ENCODE peak calls at places on chromosomes 1 and 21, in five cellular contexts. One of them, this sample, is unnamed.

GRCh38 chr1:119829636-119830035 is 18.4 kb upstream of the REG4 start:
- DNase-seq in cardiac muscle cell: no peak
- DNase-seq in endothelial cell: no peak
- DNase-seq in spleen: no peak
- DNase-seq in tibial nerve: no peak
- DNase-seq in this sample: no peak

GRCh38 chr1:45843474-45843905 is 40.1 kb downstream of the MAST2 start:
- DNase-seq in endothelial cell: no peak
- DNase-seq in spleen: no peak
- DNase-seq in cardiac muscle cell: peak
- DNase-seq in tibial nerve: no peak
- DNase-seq in this sample: no peak

GRCh38 chr1:25773441-25774125 is 26.4 kb upstream of the SELENON start:
- DNase-seq in tibial nerve: no peak
- DNase-seq in endothelial cell: no peak
- DNase-seq in cardiac muscle cell: no peak
- DNase-seq in spleen: no peak
- DNase-seq in this sample: no peak

GRCh38 chr21:42309753-42310213 is 5.4 kb downstream of the TFF3 start:
- DNase-seq in cardiac muscle cell: peak
- DNase-seq in spleen: peak
- DNase-seq in endothelial cell: peak
- DNase-seq in tibial nerve: no peak
- DNase-seq in this sample: no peak

GRCh38 chr1:32159189-32159588 is 20.3 kb upstream of the TXLNA start:
- DNase-seq in endothelial cell: no peak
- DNase-seq in tibial nerve: no peak
- DNase-seq in cardiac muscle cell: no peak
- DNase-seq in spleen: no peak
- DNase-seq in this sample: no peak

GRCh38 chr1:246728311-246728710 is 4.1 kb downstream of the SCCPDH start:
- DNase-seq in cardiac muscle cell: no peak
- DNase-seq in spleen: no peak
- DNase-seq in endothelial cell: no peak
- DNase-seq in tibial nerve: no peak
- DNase-seq in this sample: no peak

GRCh38 chr1:30746212-30747027 is 11.2 kb downstream of the LAPTM5 start:
- DNase-seq in cardiac muscle cell: no peak
- DNase-seq in spleen: peak
- DNase-seq in endothelial cell: no peak
- DNase-seq in tibial nerve: no peak
- DNase-seq in this sample: no peak

GRCh38 chr1:16013220-16013907 is 4.5 kb downstream of the HSPB7 start:
- DNase-seq in cardiac muscle cell: peak
- DNase-seq in tibial nerve: no peak
- DNase-seq in endothelial cell: no peak
- DNase-seq in spleen: no peak
- DNase-seq in this sample: peak

GRCh38 chr1:66575739-66576138 is 41.8 kb downstream of the SGIP1 start:
- DNase-seq in spleen: no peak
- DNase-seq in cardiac muscle cell: peak
- DNase-seq in endothelial cell: no peak
- DNase-seq in tibial nerve: no peak
- DNase-seq in this sample: no peak

GRCh38 chr1:98325646-98326441 is 335.7 kb upstream of the SNX7 start:
- DNase-seq in tibial nerve: peak
- DNase-seq in spleen: no peak
- DNase-seq in cardiac muscle cell: peak
- DNase-seq in endothelial cell: no peak
- DNase-seq in this sample: peak

GRCh38 chr1:79744746-79745145 is 738.2 kb upstream of the ADGRL4 start:
- DNase-seq in tibial nerve: no peak
- DNase-seq in cardiac muscle cell: no peak
- DNase-seq in spleen: no peak
- DNase-seq in endothelial cell: no peak
- DNase-seq in this sample: no peak

GRCh38 chr1:77060000-77060399 is 159.2 kb downstream of the PIGK start:
- DNase-seq in spleen: no peak
- DNase-seq in endothelial cell: peak
- DNase-seq in tibial nerve: no peak
- DNase-seq in cardiac muscle cell: no peak
- DNase-seq in this sample: no peak

GRCh38 chr1:222073307-222073995 is 331.6 kb upstream of the DUSP10 start:
- DNase-seq in tibial nerve: no peak
- DNase-seq in cardiac muscle cell: peak
- DNase-seq in endothelial cell: no peak
- DNase-seq in spleen: no peak
- DNase-seq in this sample: no peak

GRCh38 chr1:49136738-49137251 is 360.1 kb upstream of the BEND5 start:
- DNase-seq in tibial nerve: no peak
- DNase-seq in endothelial cell: no peak
- DNase-seq in cardiac muscle cell: no peak
- DNase-seq in spleen: no peak
- DNase-seq in this sample: no peak

GRCh38 chr1:10795305-10796021 is 983 bp downstream of the CASZ1 start:
- DNase-seq in spleen: no peak
- DNase-seq in cardiac muscle cell: no peak
- DNase-seq in tibial nerve: no peak
- DNase-seq in endothelial cell: peak
- DNase-seq in this sample: no peak

GRCh38 chr1:107198581-107198980 is 57.7 kb downstream of the NTNG1 start:
- DNase-seq in spleen: no peak
- DNase-seq in endothelial cell: no peak
- DNase-seq in tibial nerve: no peak
- DNase-seq in cardiac muscle cell: no peak
- DNase-seq in this sample: no peak

GRCh38 chr1:116981521-116982037 is 20.0 kb upstream of the CD101 start:
- DNase-seq in cardiac muscle cell: no peak
- DNase-seq in spleen: no peak
- DNase-seq in endothelial cell: no peak
- DNase-seq in tibial nerve: no peak
- DNase-seq in this sample: no peak

GRCh38 chr21:20943476-20944085 is 54.6 kb upstream of the NCAM2 start:
- DNase-seq in endothelial cell: no peak
- DNase-seq in spleen: no peak
- DNase-seq in tibial nerve: no peak
- DNase-seq in cardiac muscle cell: no peak
- DNase-seq in this sample: no peak

GRCh38 chr1:147264158-147264768 is 21.8 kb downstream of the CHD1L start:
- DNase-seq in tibial nerve: no peak
- DNase-seq in endothelial cell: no peak
- DNase-seq in spleen: no peak
- DNase-seq in cardiac muscle cell: peak
- DNase-seq in this sample: no peak

GRCh38 chr1:111976842-111977241 is 12.6 kb downstream of the KCND3 start:
- DNase-seq in spleen: no peak
- DNase-seq in cardiac muscle cell: no peak
- DNase-seq in tibial nerve: no peak
- DNase-seq in endothelial cell: no peak
- DNase-seq in this sample: no peak

GRCh38 chr1:197063212-197063611 is 3.8 kb downstream of the F13B start:
- DNase-seq in tibial nerve: no peak
- DNase-seq in endothelial cell: no peak
- DNase-seq in cardiac muscle cell: peak
- DNase-seq in spleen: no peak
- DNase-seq in this sample: no peak

DNA sequence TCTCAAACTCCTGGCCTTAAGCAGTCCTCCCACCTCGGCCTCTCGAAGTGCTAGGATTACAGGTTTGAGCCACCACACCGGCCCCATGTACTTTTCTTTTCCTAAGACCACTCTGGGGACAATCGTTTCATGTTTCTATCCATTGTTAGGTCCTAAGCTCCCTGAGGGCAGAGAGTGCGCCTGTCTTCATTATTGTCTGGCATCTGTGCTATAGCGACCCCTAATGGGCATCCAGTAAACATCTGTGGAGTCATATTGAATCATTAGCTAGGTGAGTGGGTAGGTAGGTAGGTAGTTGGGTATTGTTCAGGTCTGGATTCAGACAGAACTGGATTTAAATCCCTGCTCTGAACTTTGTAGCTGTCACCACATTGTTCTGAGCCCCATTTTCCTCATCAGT is 66.1 kb downstream of the TMEM53 start:
- DNase-seq in cardiac muscle cell: no peak
- DNase-seq in spleen: no peak
- DNase-seq in tibial nerve: no peak
- DNase-seq in endothelial cell: no peak
- DNase-seq in this sample: no peak
- TF ChIP-seq CTCF in cardiac muscle cell: peak
- TF ChIP-seq CTCF in spleen: no peak
- TF ChIP-seq CTCF in tibial nerve: no peak
- TF ChIP-seq CTCF in endothelial cell: no peak
- TF ChIP-seq CTCF in this sample: peak

GRCh38 chr1:153626477-153626928 is 802 bp downstream of the S100A13 start:
- DNase-seq in tibial nerve: no peak
- DNase-seq in spleen: no peak
- DNase-seq in endothelial cell: no peak
- DNase-seq in cardiac muscle cell: no peak
- DNase-seq in this sample: peak

GRCh38 chr1:153626929-153627796 is at the start of gene S100A13:
- DNase-seq in tibial nerve: peak
- DNase-seq in endothelial cell: peak
- DNase-seq in cardiac muscle cell: peak
- DNase-seq in spleen: peak
- DNase-seq in this sample: peak

GRCh38 chr1:153629343-153629665 is 1.1 kb downstream of the S100A1 start:
- DNase-seq in cardiac muscle cell: no peak
- DNase-seq in tibial nerve: no peak
- DNase-seq in spleen: no peak
- DNase-seq in endothelial cell: no peak
- DNase-seq in this sample: peak

GRCh38 chr1:153628638-153629342 is 556 bp downstream of the S100A1 start:
- DNase-seq in spleen: no peak
- DNase-seq in tibial nerve: no peak
- DNase-seq in endothelial cell: no peak
- DNase-seq in cardiac muscle cell: no peak
- DNase-seq in this sample: peak

DNA sequence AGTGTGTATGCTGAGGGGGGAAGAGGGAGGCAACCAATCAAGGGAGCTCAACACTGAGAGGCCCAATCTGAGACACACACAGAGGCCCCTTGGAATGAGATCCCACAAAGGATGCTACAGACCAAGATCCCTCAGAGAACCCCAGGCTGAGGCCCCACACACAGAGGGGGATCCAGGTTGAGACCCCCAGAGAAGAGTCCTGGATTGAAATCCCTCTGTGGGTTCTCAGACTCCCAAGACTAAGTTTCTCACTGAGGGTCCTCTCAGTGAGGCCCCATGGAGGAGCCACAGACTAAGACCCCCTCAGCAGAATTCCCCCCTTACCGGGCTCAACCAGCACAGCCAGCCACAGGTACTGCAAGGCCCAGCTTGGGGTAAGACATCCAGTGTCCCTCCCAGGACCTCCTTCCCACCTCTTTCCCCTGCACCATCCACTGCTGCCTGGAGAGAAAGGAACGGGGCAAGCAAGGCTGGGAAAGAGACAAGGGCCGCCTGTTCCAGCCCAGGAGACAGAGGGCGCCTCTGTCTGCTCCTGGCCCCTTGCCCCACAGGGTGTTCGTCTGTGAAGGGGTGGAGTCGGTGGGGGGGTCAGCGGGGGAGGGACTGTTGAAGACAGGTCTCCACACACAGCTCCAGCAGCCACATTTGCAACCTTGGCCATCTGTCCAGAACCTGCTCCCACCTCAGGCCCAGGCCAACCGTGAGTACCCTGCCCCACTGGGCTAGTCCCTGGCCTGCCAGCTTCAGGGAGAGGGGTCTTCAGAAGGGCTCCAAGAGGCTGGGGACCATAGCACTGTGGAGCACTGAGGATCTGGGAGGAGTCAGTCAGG is at the start of gene S100A1:
- DNase-seq in endothelial cell: no peak
- DNase-seq in spleen: no peak
- DNase-seq in tibial nerve: no peak
- DNase-seq in cardiac muscle cell: no peak
- DNase-seq in this sample: peak
- TF ChIP-seq CTCF in endothelial cell: peak
- TF ChIP-seq CTCF in spleen: peak
- TF ChIP-seq CTCF in tibial nerve: no peak
- TF ChIP-seq CTCF in cardiac muscle cell: no peak
- TF ChIP-seq CTCF in this sample: peak

DNA sequence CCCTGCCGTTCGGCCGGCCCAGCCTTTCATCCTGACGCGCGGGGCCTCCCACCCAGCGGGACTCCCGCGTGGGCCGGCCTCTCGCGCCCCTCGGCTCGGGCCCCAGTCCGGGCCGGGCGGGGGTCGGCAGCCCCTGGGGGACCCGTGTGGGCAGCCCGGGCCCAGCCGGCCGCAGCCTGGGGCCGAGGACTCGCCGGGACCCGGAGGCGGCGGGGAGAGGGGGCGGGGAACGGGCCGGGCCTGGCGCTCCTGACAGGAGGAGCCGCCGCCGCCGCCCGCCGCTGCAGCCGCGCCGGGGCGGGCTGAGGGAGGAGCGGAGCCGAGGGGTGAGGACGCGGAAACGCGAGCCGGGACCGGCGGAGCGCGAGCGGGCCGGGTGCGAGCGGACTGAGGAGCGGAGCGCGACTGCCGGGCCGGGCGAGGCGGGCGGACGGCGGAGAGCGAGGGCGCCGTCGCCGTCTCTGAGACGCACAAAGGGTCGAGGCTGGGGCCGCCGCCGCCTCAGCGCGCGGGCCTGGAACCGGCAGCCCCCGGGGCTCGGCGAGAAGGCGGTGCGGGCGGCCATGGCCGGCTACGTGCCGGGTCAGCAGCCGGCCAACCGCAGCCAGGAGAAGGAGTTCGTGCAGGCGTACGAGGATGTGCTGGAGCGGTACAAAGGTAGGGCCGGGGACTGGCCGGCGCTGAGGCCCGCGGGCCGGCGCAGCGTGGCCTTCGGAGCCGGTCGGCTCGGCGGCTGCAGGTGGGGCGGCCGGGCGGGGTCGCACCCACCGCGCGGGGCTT is 79.1 kb downstream of the NDUFS5 start:
- DNase-seq in cardiac muscle cell: peak
- DNase-seq in spleen: peak
- DNase-seq in endothelial cell: peak
- DNase-seq in tibial nerve: peak
- DNase-seq in this sample: no peak
- TF ChIP-seq CTCF in cardiac muscle cell: no peak
- TF ChIP-seq CTCF in spleen: no peak
- TF ChIP-seq CTCF in endothelial cell: no peak
- TF ChIP-seq CTCF in tibial nerve: no peak
- TF ChIP-seq CTCF in this sample: no peak

DNA sequence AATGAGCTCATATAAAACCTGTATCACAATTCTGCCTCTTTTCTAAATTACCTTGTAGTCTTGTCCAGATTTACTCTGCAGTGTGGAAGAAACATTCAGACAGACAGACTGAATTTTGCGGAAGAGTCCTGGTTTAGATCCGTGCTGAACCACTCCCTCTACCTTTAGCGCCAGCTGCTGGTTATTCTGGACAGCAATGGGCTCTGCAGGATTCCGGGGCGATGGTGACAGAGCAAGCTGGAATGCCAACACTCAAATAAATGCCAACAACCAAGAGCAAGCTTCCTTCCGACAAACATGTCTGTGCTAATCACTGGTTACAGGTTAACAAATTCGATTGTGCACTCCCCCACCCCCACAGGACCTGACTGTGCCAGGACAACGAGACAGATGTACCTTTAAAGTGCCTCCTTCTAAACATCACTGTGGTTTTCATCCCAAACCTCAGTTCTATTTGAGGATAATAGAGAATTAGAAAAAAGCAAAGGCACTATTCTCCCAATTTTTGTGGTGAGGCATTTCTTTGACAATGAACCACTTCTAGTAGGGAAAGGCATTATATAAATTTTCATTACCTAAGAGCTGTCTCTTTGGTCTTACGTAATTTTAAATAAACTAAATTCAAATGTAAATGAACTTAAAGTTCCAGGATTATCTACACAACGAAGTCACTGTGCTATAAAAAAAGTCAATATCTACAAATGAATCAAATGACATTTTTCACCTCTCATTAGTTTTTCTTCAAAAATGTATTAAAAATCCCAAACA is 90.4 kb downstream of the INTS7 start:
- DNase-seq in cardiac muscle cell: peak
- DNase-seq in spleen: no peak
- DNase-seq in tibial nerve: no peak
- DNase-seq in endothelial cell: peak
- DNase-seq in this sample: no peak
- TF ChIP-seq CTCF in cardiac muscle cell: peak
- TF ChIP-seq CTCF in spleen: no peak
- TF ChIP-seq CTCF in tibial nerve: no peak
- TF ChIP-seq CTCF in endothelial cell: no peak
- TF ChIP-seq CTCF in this sample: peak

This sample was measured in chondrocyte.